ENCODE peak calls at places on chromosomes 6 and 20, in four cellular contexts. D, E, B and W are unnamed samples.

GRCh38 chr20:47051936-47052566 is 157.4 kb downstream of the EYA2 start:
- DNase-seq in B (no peak), E (no peak), D (no peak), W (no peak)

GRCh38 chr20:63939061-63939935 is 16.9 kb downstream of the UCKL1 start:
- DNase-seq in B (peak; percentile 33), E (no peak), D (no peak), W (no peak)

GRCh38 chr6:139540276-139540675 is 165.8 kb upstream of the CITED2 start:
- DNase-seq in E (no peak), D (no peak), B (no peak), W (no peak)

GRCh38 chr6:135637701-135638100 is 140.2 kb upstream of the AHI1 start:
- DNase-seq in E (no peak), D (no peak), B (no peak), W (no peak)

GRCh38 chr6:599946-600448 is 56.9 kb downstream of the HUS1B start:
- DNase-seq in B (no peak), E (no peak), D (no peak), W (no peak)

GRCh38 chr6:81838031-81838430 is 85.5 kb upstream of the TENT5A start:
- DNase-seq in E (no peak), D (no peak), B (no peak), W (no peak)

GRCh38 chr20:62381842-62382241 is 5.1 kb upstream of the RPS21 start:
- DNase-seq in D (no peak), B (no peak), E (no peak), W (no peak)

GRCh38 chr6:151641028-151641427 is 147.2 kb downstream of the CCDC170 start:
- DNase-seq in B (no peak), D (no peak), E (no peak), W (no peak)

GRCh38 chr20:38405132-38405531 is 30.0 kb downstream of the SNHG17 start:
- DNase-seq in D (no peak), B (no peak), E (no peak), W (no peak)

GRCh38 chr6:137705166-137706064 is 161.6 kb upstream of the TNFAIP3 start:
- DNase-seq in E (peak; percentile 62), B (peak; percentile 72), D (peak; percentile 38), W (peak; percentile 32)

GRCh38 chr20:60137657-60138245 is 179.5 kb downstream of the CDH26 start:
- DNase-seq in D (peak; percentile 42), B (no peak), E (peak; percentile 13), W (no peak)

GRCh38 chr20:50416930-50417329 is 93.3 kb upstream of the PTPN1 start:
- DNase-seq in D (no peak), B (no peak), E (no peak), W (no peak)

GRCh38 chr6:125913864-125914351 is 42.7 kb upstream of the HINT3 start:
- DNase-seq in D (no peak), E (no peak), B (no peak), W (no peak)

GRCh38 chr6:38209291-38209865 is 389.9 kb downstream of the ZFAND3 start:
- DNase-seq in E (no peak), D (no peak), B (no peak), W (no peak)

GRCh38 chr6:89562114-89562815 is 76.3 kb downstream of the LYRM2 start:
- DNase-seq in B (no peak), D (peak; percentile 55), E (no peak), W (no peak)

GRCh38 chr6:159151266-159151855 is 17.8 kb upstream of the FNDC1 start:
- DNase-seq in D (peak; percentile 61), E (peak; percentile 34), B (no peak), W (no peak)

GRCh38 chr6:73353636-73354388 is at the start of gene DPPA5:
- DNase-seq in D (no peak), B (no peak), E (no peak), W (no peak)

GRCh38 chr20:36063916-36064660 is 90.5 kb upstream of the EPB41L1 start:
- DNase-seq in E (no peak), B (no peak), D (no peak), W (no peak)

GRCh38 chr6:27810768-27811298 is 101.4 kb downstream of the OR2B2 start:
- DNase-seq in D (no peak), B (no peak), E (no peak), W (no peak)

GRCh38 chr20:57605878-57606277 is 14.3 kb downstream of the ZBP1 start:
- DNase-seq in E (no peak), D (no peak), B (no peak), W (no peak)

GRCh38 chr6:21026576-21027273 is 492.5 kb downstream of the CDKAL1 start:
- DNase-seq in E (no peak), D (no peak), B (no peak), W (no peak)

GRCh38 chr20:62500237-62500864 is 24.6 kb upstream of the GATA5 start:
- DNase-seq in D (peak; percentile 76), E (peak; percentile 81), B (peak; percentile 89), W (peak; percentile 72)

GRCh38 chr6:140858381-140858971 is 1274.2 kb upstream of the GJE1 start:
- DNase-seq in B (no peak), E (no peak), D (no peak), W (no peak)

GRCh38 chr6:125041740-125042459 is 79.7 kb downstream of the RNF217 start:
- DNase-seq in B (no peak), E (no peak), D (no peak), W (no peak)

GRCh38 chr6:149990672-149991402 is 27.1 kb downstream of the ULBP1 start:
- DNase-seq in B (no peak), E (no peak), D (no peak), W (peak; percentile 25)

GRCh38 chr6:85810558-85810957 is 167.9 kb upstream of the SYNCRIP start:
- DNase-seq in B (no peak), D (no peak), E (no peak), W (no peak)

GRCh38 chr6:30766461-30767157 is 22.3 kb upstream of the IER3 start:
- DNase-seq in E (no peak), D (no peak), B (no peak), W (no peak)

GRCh38 chr6:14804444-14805210 is 441.2 kb upstream of the JARID2 start:
- DNase-seq in B (peak; percentile 95), E (no peak), D (peak; percentile 88), W (no peak)

GRCh38 chr6:20569000-20569610 is 34.8 kb downstream of the CDKAL1 start:
- DNase-seq in B (no peak), E (no peak), D (no peak), W (no peak)

GRCh38 chr20:14582855-14583254 is 245.4 kb upstream of the FLRT3 start:
- DNase-seq in D (no peak), B (no peak), E (no peak), W (no peak)

GRCh38 chr20:50536333-50536732 is 26.1 kb downstream of the PTPN1 start:
- DNase-seq in E (no peak), B (no peak), D (no peak), W (no peak)

GRCh38 chr20:37539424-37539823 is 11.7 kb upstream of the BLCAP start:
- DNase-seq in E (no peak), D (no peak), B (no peak), W (no peak)

GRCh38 chr6:11727995-11728961 is 50.3 kb downstream of the ADTRP start:
- DNase-seq in E (no peak), B (no peak), D (no peak), W (no peak)

GRCh38 chr6:96164802-96165201 is 149.0 kb downstream of the FUT9 start:
- DNase-seq in D (no peak), B (no peak), E (no peak), W (no peak)

GRCh38 chr6:93917216-93917615 is 497.9 kb upstream of the EPHA7 start:
- DNase-seq in D (no peak), E (no peak), B (no peak), W (no peak)

GRCh38 chr6:79467716-79468115 is 69.5 kb downstream of the LCA5 start:
- DNase-seq in E (no peak), B (no peak), D (no peak), W (no peak)